ENCODE peak calls at places on chromosomes 2 and 18, in ten cellular contexts. R is tibial artery; C is putamen; S is mucosa of gallbladder; D is stimulated activated CD4-positive, alpha-beta T cell treated with anti-CD3 and anti-CD28 coated beads, TNF-alpha, amount 100 ng/mL, for 4 hours; A is HT1080; U is amniotic stem cell; M is MV-4-11; L is left cardiac atrium; W is nephron progenitor cell. K is an unnamed sample.

GRCh38 chr2:200330351-200331120 is 24.0 kb downstream of the SPATS2L start:
- DNase-seq in D (no peak), W (no peak), C (no peak), S (no peak), A (no peak), U (no peak), L (no peak), R (no peak), M (no peak), K (no peak)

GRCh38 chr18:2337552-2338141 is 233.7 kb downstream of the METTL4 start:
- DNase-seq in R (no peak), M (no peak), W (no peak), U (no peak), L (peak; percentile 27), S (no peak), C (no peak), A (peak; percentile 8), D (peak; percentile 15), K (no peak)

GRCh38 chr2:134120718-134121630 is 132.9 kb upstream of the MGAT5 start:
- DNase-seq in U (peak; percentile 35), C (peak; percentile 68), A (peak; percentile 53), W (peak; percentile 68), L (peak; percentile 78), M (peak; percentile 43), D (peak; percentile 58), S (peak; percentile 48), R (peak; percentile 81), K (peak; percentile 66)

GRCh38 chr2:11602563-11603182 is 67.3 kb downstream of the NTSR2 start:
- DNase-seq in L (no peak), R (no peak), A (no peak), W (no peak), U (no peak), C (no peak), S (no peak), M (no peak), D (no peak), K (no peak)

GRCh38 chr2:170822292-170822884 is 5.7 kb downstream of the GAD1 start:
- DNase-seq in A (no peak), C (no peak), U (no peak), W (peak; percentile 74), M (no peak), S (no peak), R (no peak), L (no peak), D (no peak), K (no peak)

GRCh38 chr2:121400206-121400605 is 115.2 kb upstream of the TFCP2L1 start:
- DNase-seq in S (no peak), C (no peak), M (no peak), R (no peak), D (no peak), L (no peak), W (no peak), A (no peak), U (peak; percentile 56), K (no peak)

GRCh38 chr2:636151-636621 is 41.0 kb downstream of the TMEM18 start:
- DNase-seq in C (no peak), U (no peak), W (no peak), D (no peak), A (no peak), R (no peak), S (no peak), L (no peak), M (no peak), K (no peak)

GRCh38 chr18:45617284-45617683 is 2.0 kb downstream of the SLC14A2 start:
- DNase-seq in C (no peak), R (peak; percentile 97), L (peak; percentile 86), W (no peak), D (no peak), M (no peak), A (peak; percentile 89), U (peak; percentile 63), S (peak; percentile 75), K (peak; percentile 37)

GRCh38 chr2:66435549-66435875 is 587 bp downstream of the MEIS1 start:
- DNase-seq in U (no peak), M (no peak), W (peak; percentile 26), R (no peak), S (no peak), C (no peak), A (no peak), L (peak; percentile 14), D (no peak), K (no peak)

GRCh38 chr18:657311-657997 is at the start of gene TYMS:
- DNase-seq in R (no peak), L (peak; percentile 24), A (peak; percentile 67), S (no peak), D (no peak), W (peak; percentile 77), M (peak; percentile 41), U (no peak), C (peak; percentile 42), K (peak; percentile 81)

GRCh38 chr2:142180820-142181533 is 50.2 kb upstream of the LRP1B start:
- DNase-seq in M (no peak), U (no peak), A (no peak), S (no peak), R (no peak), C (peak; percentile 5), D (no peak), W (peak; percentile 34), L (peak; percentile 34), K (peak; percentile 37)

GRCh38 chr2:236120006-236120740 is 48.0 kb downstream of the GBX2 start:
- DNase-seq in R (no peak), W (no peak), S (no peak), L (no peak), U (no peak), A (no peak), M (no peak), C (no peak), D (no peak), K (no peak)

GRCh38 chr18:13332874-13333273 is 114.3 kb downstream of the LDLRAD4 start:
- DNase-seq in A (no peak), R (no peak), D (no peak), S (no peak), U (no peak), W (no peak), M (no peak), L (no peak), C (no peak), K (no peak)

GRCh38 chr2:191264647-191265079 is 19.5 kb downstream of the MYO1B start:
- DNase-seq in L (peak; percentile 33), A (peak; percentile 86), C (no peak), M (no peak), R (no peak), D (no peak), S (no peak), U (peak; percentile 79), W (no peak), K (no peak)

GRCh38 chr2:194553969-194554368 is 1103.1 kb upstream of the SLC39A10 start:
- DNase-seq in D (no peak), C (no peak), W (no peak), S (no peak), A (no peak), R (no peak), U (no peak), L (no peak), M (no peak), K (no peak)

GRCh38 chr2:239499989-239500914 is 99.4 kb upstream of the HDAC4 start:
- DNase-seq in D (no peak), R (no peak), S (no peak), C (no peak), U (no peak), L (peak; percentile 38), A (no peak), M (peak; percentile 44), W (no peak), K (no peak)

GRCh38 chr2:20596193-20596972 is 54.5 kb downstream of the HS1BP3 start:
- DNase-seq in S (no peak), M (no peak), R (peak; percentile 48), L (no peak), A (no peak), D (no peak), U (no peak), C (no peak), W (no peak), K (no peak)

GRCh38 chr2:97741251-97741650 is 27.9 kb downstream of the ZAP70 start:
- DNase-seq in L (no peak), S (no peak), A (no peak), R (peak; percentile 48), U (no peak), W (no peak), M (no peak), D (no peak), C (no peak), K (no peak)

GRCh38 chr2:62192811-62193210 is 3.1 kb upstream of the B3GNT2 start:
- DNase-seq in W (no peak), R (no peak), A (no peak), D (no peak), U (no peak), C (no peak), S (peak; percentile 41), M (peak; percentile 78), L (no peak), K (no peak)

GRCh38 chr2:17539596-17539992 is 902 bp upstream of the VSNL1 start:
- DNase-seq in M (no peak), A (no peak), W (peak; percentile 21), D (no peak), R (no peak), S (no peak), L (peak; percentile 24), U (no peak), C (no peak), K (no peak)

GRCh38 chr2:19348692-19349091 is 9.7 kb downstream of the OSR1 start:
- DNase-seq in R (no peak), W (no peak), L (no peak), D (no peak), A (no peak), M (no peak), U (no peak), C (no peak), S (no peak), K (no peak)

GRCh38 chr2:187615364-187615763 is 61.1 kb upstream of the TFPI start:
- DNase-seq in S (no peak), C (no peak), D (no peak), U (no peak), L (no peak), R (no peak), A (no peak), W (no peak), M (no peak), K (peak; percentile 11)

GRCh38 chr2:63023444-63023843 is 27.2 kb upstream of the OTX1 start:
- DNase-seq in D (no peak), C (no peak), M (peak; percentile 13), R (no peak), L (no peak), S (no peak), U (no peak), A (peak; percentile 61), W (no peak), K (peak; percentile 47)

GRCh38 chr2:30288576-30288975 is 57.2 kb downstream of the LBH start:
- DNase-seq in A (no peak), C (no peak), M (no peak), S (no peak), U (no peak), R (no peak), L (no peak), D (no peak), W (no peak), K (no peak)

GRCh38 chr18:77102246-77103040 is 30.1 kb downstream of the MBP start:
- DNase-seq in D (no peak), S (no peak), R (no peak), W (no peak), A (peak; percentile 55), C (no peak), M (peak; percentile 46), U (peak; percentile 68), L (no peak), K (peak; percentile 58)

GRCh38 chr18:61926532-61926931 is 33.7 kb upstream of the RNF152 start:
- DNase-seq in M (no peak), A (no peak), S (no peak), C (no peak), R (no peak), D (no peak), U (no peak), W (no peak), L (no peak), K (no peak)

GRCh38 chr18:22005191-22005824 is 164.1 kb upstream of the GATA6 start:
- DNase-seq in C (no peak), M (no peak), U (no peak), L (peak; percentile 33), A (no peak), S (peak; percentile 48), W (no peak), D (no peak), R (no peak), K (no peak)

GRCh38 chr2:181047829-181048228 is 67.4 kb downstream of the UBE2E3 start:
- DNase-seq in C (no peak), D (no peak), U (no peak), L (no peak), A (no peak), M (no peak), R (no peak), S (no peak), W (no peak), K (no peak)